ENCODE peak calls at places on chromosomes 13 and 19, in five cellular contexts. L, E, N, R and X are unnamed samples.

GRCh38 chr19:1244693-1245451 is 3.3 kb downstream of the ATP5F1D start:
- DNase-seq in L (no peak), N (peak; percentile 78), E (no peak), R (peak; percentile 56), X (no peak)

GRCh38 chr13:20473139-20473538 is 52.5 kb downstream of the CRYL1 start:
- DNase-seq in N (no peak), R (no peak), L (no peak), E (no peak), X (no peak)

GRCh38 chr13:82654851-82655517 is 1227.3 kb downstream of the SLITRK1 start:
- DNase-seq in N (peak; percentile 10), L (no peak), R (no peak), E (peak; percentile 57), X (peak; percentile 86)

GRCh38 chr13:22874839-22875238 is 305.9 kb upstream of the SGCG start:
- DNase-seq in R (no peak), N (no peak), L (no peak), E (no peak), X (no peak)

GRCh38 chr13:26693749-26694463 is 66.7 kb downstream of the GPR12 start:
- DNase-seq in R (no peak), E (no peak), N (no peak), L (no peak), X (no peak)

GRCh38 chr13:41613984-41614581 is 156.7 kb downstream of the RGCC start:
- DNase-seq in R (no peak), L (peak; percentile 94), N (peak; percentile 71), E (no peak), X (peak; percentile 96)

GRCh38 chr19:58229255-58229639 is 533 bp downstream of the ZNF544 start:
- DNase-seq in R (no peak), L (no peak), E (no peak), N (no peak), X (peak; percentile 7)

GRCh38 chr19:34118879-34119748 is 53.2 kb upstream of the LSM14A start:
- DNase-seq in L (no peak), N (no peak), E (no peak), R (no peak), X (no peak)

GRCh38 chr19:7916137-7916907 is 1.7 kb downstream of the TGFBR3L start:
- DNase-seq in L (no peak), N (peak; percentile 31), R (no peak), E (no peak), X (no peak)

GRCh38 chr19:53867225-53868090 is at the start of gene MYADM:
- DNase-seq in N (peak; percentile 100), E (peak; percentile 99), L (peak; percentile 97), R (peak; percentile 95), X (peak; percentile 97)
- TF ChIP-seq CTCF in N (no peak), E (no peak), L (no peak), R (no peak), X (no peak)

GRCh38 chr19:42282036-42282762 is 13.1 kb downstream of the CIC start:
- DNase-seq in E (no peak), R (no peak), L (no peak), N (peak; percentile 66), X (peak; percentile 48)
- H3K4me3 ChIP-seq in E (peak overlapping the region; percentile 93), R (no peak overlapping the region), L (peak overlapping the region; percentile 59), N (no peak overlapping the region), X (peak overlapping the region; percentile 41)

GRCh38 chr19:6271251-6271650 is 8.5 kb downstream of the MLLT1 start:
- DNase-seq in N (peak; percentile 59), L (no peak), R (no peak), E (no peak), X (no peak)
- TF ChIP-seq CTCF in N (no peak), L (peak; percentile 33), R (peak; percentile 10), E (no peak), X (peak; percentile 44)

GRCh38 chr13:114099191-114099590 is 33.2 kb downstream of the RASA3 start:
- DNase-seq in L (no peak), N (peak; percentile 47), E (no peak), R (peak; percentile 52), X (peak; percentile 92)
- H3K4me3 ChIP-seq in L (no peak overlapping the region), N (peak overlapping the region; percentile 9), E (peak overlapping the region; percentile 29), R (no peak overlapping the region), X (peak overlapping the region; percentile 28)

DNA sequence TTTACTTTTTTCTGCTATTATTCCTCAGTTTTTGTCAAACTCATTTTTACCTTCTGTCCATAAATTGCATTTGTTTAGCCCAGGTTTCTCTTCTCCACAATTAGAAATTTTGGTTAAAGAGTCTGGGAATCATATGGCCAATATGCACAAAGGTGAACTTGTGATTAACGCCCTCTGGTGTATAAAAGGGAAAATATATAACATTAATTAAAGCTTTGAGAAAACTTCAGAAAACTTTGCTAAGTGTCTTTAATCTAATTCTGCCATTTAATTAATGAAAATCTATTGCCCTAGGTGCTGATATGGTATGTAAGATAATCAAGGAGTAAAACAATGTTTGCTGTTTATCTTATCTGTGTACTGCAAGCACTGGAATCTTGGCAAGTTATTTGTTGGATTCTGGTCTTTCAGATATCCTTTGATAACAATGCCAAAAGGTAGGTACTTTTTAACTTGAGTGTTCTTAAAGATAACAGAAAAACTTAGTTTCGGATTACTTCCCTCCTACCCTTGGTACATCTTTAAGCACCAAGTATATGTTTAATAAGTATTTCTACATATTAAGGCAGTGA is 402.6 kb downstream of the SUCLA2 start:
- DNase-seq in R (no peak), E (no peak), L (no peak), N (no peak), X (peak; percentile 46)
- TF ChIP-seq CTCF in R (no peak), E (peak; percentile 28), L (peak; percentile 10), N (no peak), X (peak; percentile 47)

GRCh38 chr19:42068361-42068755 is 1.6 kb downstream of the GRIK5 start:
- DNase-seq in L (no peak), N (no peak), R (no peak), E (no peak), X (no peak)
- H3K4me3 ChIP-seq in L (no peak overlapping the region), N (no peak overlapping the region), R (no peak overlapping the region), E (peak overlapping the region; percentile 62), X (no peak overlapping the region)

DNA sequence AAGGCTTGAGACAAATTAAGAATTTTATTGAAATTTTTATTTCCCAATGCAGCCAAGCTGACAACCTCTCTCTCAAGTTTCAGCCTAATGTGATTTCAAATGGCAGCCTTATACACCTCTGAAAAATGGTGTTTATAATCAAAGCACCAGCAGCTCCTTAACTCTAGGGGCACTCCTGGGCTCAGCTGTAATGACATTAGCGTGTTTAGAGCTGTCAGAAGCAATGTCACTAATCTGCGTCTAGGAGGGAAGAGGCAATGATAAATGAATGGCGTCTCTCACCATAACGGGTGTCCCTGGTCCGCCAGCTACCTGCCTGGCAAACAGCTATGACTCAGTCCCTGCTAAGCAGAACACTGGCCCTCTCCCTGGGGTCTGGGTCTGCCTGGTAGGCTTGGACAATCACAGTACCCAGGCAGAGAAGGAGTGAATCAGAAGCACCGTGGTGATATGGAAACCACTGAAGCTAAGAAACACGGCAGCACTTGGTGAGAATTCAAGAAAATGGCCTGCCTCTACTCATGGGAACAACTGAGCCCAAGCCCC is 131.8 kb upstream of the VSTM2B start:
- DNase-seq in N (no peak), R (no peak), E (no peak), L (no peak), X (no peak)
- TF ChIP-seq CTCF in N (no peak), R (no peak), E (no peak), L (no peak), X (no peak)

DNA sequence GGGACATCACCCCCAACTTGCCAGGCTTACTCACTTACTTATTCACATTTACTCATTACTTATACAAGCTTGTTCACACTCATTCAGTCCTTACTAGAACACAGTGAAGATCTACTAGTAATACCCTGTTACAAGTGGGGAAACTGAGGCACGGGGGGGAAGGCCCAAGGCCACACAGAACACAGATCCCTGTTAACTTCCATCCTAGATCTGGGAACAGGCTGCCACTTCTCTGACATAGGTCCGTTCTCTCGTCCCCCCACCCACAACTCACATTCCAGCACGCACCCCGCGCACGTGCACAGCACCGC is 1.5 kb upstream of the NRTN start:
- DNase-seq in N (no peak), L (no peak), R (no peak), E (no peak), X (no peak)
- H3K4me3 ChIP-seq in N (no peak overlapping the region), L (peak overlapping the region; percentile 11), R (peak overlapping the region; percentile 1), E (peak overlapping the region; percentile 65), X (peak overlapping the region; percentile 48)

GRCh38 chr13:87280139-87280538 is 391.0 kb upstream of the SLITRK5 start:
- DNase-seq in E (no peak), L (no peak), N (no peak), R (no peak), X (no peak)

GRCh38 chr13:87274209-87274819 is 396.9 kb upstream of the SLITRK5 start:
- DNase-seq in R (no peak), L (no peak), N (no peak), E (no peak), X (peak; percentile 43)
- TF ChIP-seq CTCF in R (no peak), L (peak; percentile 28), N (no peak), E (no peak), X (peak; percentile 55)